ENCODE peak calls at places on chromosomes 6 and 20, in six cellular contexts. S is NCI-H2081, X is ELF-1, J is ELR, D is NCI-H1105 treated with DMSO at 0.1 percent for 48 hours, R is heart right ventricle. N is an unnamed sample.
A peak's percentile ranks its signal among the peaks of the same experiment; 100 is the strongest.

GRCh38 chr6:11311970-11312369 is 79.5 kb upstream of the NEDD9 start:
- DNase-seq in S (no peak), X (no peak), J (no peak), D (no peak), R (no peak), N (no peak)

GRCh38 chr6:106997392-106998257 is 23.1 kb upstream of the CD24 start:
- DNase-seq in S (peak; percentile 40), X (peak; percentile 83), J (peak; percentile 66), D (peak; percentile 69), R (no peak), N (peak; percentile 23)

GRCh38 chr6:160438481-160438880 is 90.3 kb downstream of the SLC22A3 start:
- DNase-seq in S (no peak), X (no peak), J (no peak), D (no peak), R (no peak), N (no peak)

GRCh38 chr6:71406871-71407860 is 118.6 kb downstream of the OGFRL1 start:
- DNase-seq in S (no peak), X (peak; percentile 89), J (peak; percentile 61), D (no peak), R (no peak), N (no peak)

GRCh38 chr20:47220161-47220582 is 136.3 kb downstream of the ZMYND8 start:
- DNase-seq in S (peak; percentile 3), X (peak; percentile 64), J (peak; percentile 61), D (peak; percentile 23), R (no peak), N (no peak)

GRCh38 chr6:36126553-36127458 is 3.5 kb upstream of the MAPK13 start:
- DNase-seq in S (no peak), X (no peak), J (peak; percentile 66), D (no peak), R (no peak), N (no peak)

GRCh38 chr6:10190042-10190441 is 224.8 kb downstream of the TFAP2A start:
- DNase-seq in S (no peak), X (peak; percentile 79), J (peak; percentile 66), D (no peak), R (no peak), N (no peak)

GRCh38 chr6:138529510-138529909 is 30.2 kb upstream of the NHSL1 start:
- DNase-seq in S (no peak), X (peak; percentile 42), J (no peak), D (no peak), R (no peak), N (no peak)

GRCh38 chr6:19301980-19302379 is 535.2 kb upstream of the ID4 start:
- DNase-seq in S (no peak), X (no peak), J (peak; percentile 66), D (no peak), R (no peak), N (peak; percentile 28)

GRCh38 chr6:3775906-3776305 is 24.4 kb upstream of the PXDC1 start:
- DNase-seq in S (no peak), X (no peak), J (no peak), D (no peak), R (no peak), N (no peak)

GRCh38 chr6:143675946-143676345 is 1.8 kb upstream of the PHACTR2 start:
- DNase-seq in S (no peak), X (no peak), J (peak; percentile 43), D (no peak), R (no peak), N (no peak)

GRCh38 chr20:32052090-32052791 is at the start of gene HCK:
- DNase-seq in S (no peak), X (no peak), J (no peak), D (no peak), R (no peak), N (no peak)